ENCODE peak calls at places on chromosomes 12 and 14, in six cellular contexts. W, A, M, G, Y and D are unnamed samples.

GRCh38 chr12:98725481-98726247 is 80.6 kb downstream of the APAF1 start:
- DNase-seq in A (no peak), W (peak), M (peak), Y (no peak), G (no peak), D (peak)

GRCh38 chr12:1881301-1881700 is 37.2 kb downstream of the CACNA2D4 start:
- DNase-seq in M (no peak), G (no peak), A (no peak), Y (no peak), W (no peak), D (no peak)

GRCh38 chr12:28709996-28710685 is 438.9 kb upstream of the FAR2 start:
- DNase-seq in W (no peak), M (no peak), G (no peak), Y (no peak), A (no peak), D (no peak)

GRCh38 chr14:92880851-92881250 is 42.1 kb upstream of the CHGA start:
- DNase-seq in G (no peak), A (no peak), Y (no peak), W (no peak), M (no peak), D (no peak)

GRCh38 chr12:106107566-106107965 is 31.2 kb downstream of the NUAK1 start:
- DNase-seq in A (no peak), W (no peak), M (no peak), G (no peak), Y (no peak), D (no peak)

GRCh38 chr12:79071498-79071897 is 206.9 kb downstream of the SYT1 start:
- DNase-seq in Y (no peak), A (no peak), G (no peak), W (no peak), M (no peak), D (no peak)

GRCh38 chr14:89540009-89540829 is 123.2 kb upstream of the FOXN3 start:
- DNase-seq in M (no peak), G (no peak), Y (no peak), W (no peak), A (no peak), D (no peak)

GRCh38 chr14:101763941-101764709 is 2.6 kb downstream of the PPP2R5C start:
- DNase-seq in Y (no peak), W (no peak), A (no peak), G (no peak), M (no peak), D (no peak)

GRCh38 chr14:74521756-74522155 is 28.2 kb downstream of the ISCA2 start:
- DNase-seq in Y (no peak), W (no peak), A (no peak), M (no peak), G (no peak), D (no peak)

GRCh38 chr12:120367252-120367923 is 1.6 kb downstream of the MSI1 start:
- DNase-seq in A (no peak), G (no peak), Y (no peak), W (peak), M (no peak), D (peak)

GRCh38 chr12:65004270-65004669 is 116.8 kb downstream of the WIF1 start:
- DNase-seq in A (no peak), M (no peak), Y (no peak), W (no peak), G (no peak), D (no peak)

GRCh38 chr12:88391556-88391955 is 188.7 kb downstream of the KITLG start:
- DNase-seq in A (no peak), M (peak), G (peak), W (no peak), Y (no peak), D (no peak)

GRCh38 chr12:4539167-4539870 is 629 bp downstream of the RAD51AP1 start:
- DNase-seq in A (no peak), Y (no peak), G (no peak), M (no peak), W (no peak), D (no peak)

GRCh38 chr14:101347893-101348777 is 213.2 kb upstream of the DIO3 start:
- DNase-seq in W (no peak), M (no peak), A (no peak), G (no peak), Y (no peak), D (no peak)

GRCh38 chr14:92563359-92563758 is 49.8 kb downstream of the RIN3 start:
- DNase-seq in Y (no peak), A (no peak), G (no peak), W (no peak), M (peak), D (no peak)

GRCh38 chr12:59708484-59708883 is 112.7 kb downstream of the SLC16A7 start:
- DNase-seq in W (no peak), A (no peak), G (no peak), Y (no peak), M (no peak), D (no peak)

GRCh38 chr12:27261866-27262265 is 17.8 kb downstream of the STK38L start:
- DNase-seq in Y (no peak), G (no peak), A (no peak), M (no peak), W (no peak), D (no peak)

GRCh38 chr12:124847675-124848074 is 16.0 kb downstream of the SCARB1 start:
- DNase-seq in W (peak), G (no peak), A (no peak), Y (no peak), M (no peak), D (no peak)

GRCh38 chr14:34682787-34683321 is 31.5 kb downstream of the CFL2 start:
- DNase-seq in M (peak), G (peak), W (no peak), A (no peak), Y (no peak), D (no peak)

GRCh38 chr14:20350860-20351259 is 7.4 kb downstream of the PARP2 start:
- DNase-seq in Y (no peak), G (no peak), A (no peak), W (no peak), M (no peak), D (no peak)
- TF ChIP-seq CTCF in Y (no peak), G (no peak), A (peak), W (peak), M (no peak), D (no peak)

DNA sequence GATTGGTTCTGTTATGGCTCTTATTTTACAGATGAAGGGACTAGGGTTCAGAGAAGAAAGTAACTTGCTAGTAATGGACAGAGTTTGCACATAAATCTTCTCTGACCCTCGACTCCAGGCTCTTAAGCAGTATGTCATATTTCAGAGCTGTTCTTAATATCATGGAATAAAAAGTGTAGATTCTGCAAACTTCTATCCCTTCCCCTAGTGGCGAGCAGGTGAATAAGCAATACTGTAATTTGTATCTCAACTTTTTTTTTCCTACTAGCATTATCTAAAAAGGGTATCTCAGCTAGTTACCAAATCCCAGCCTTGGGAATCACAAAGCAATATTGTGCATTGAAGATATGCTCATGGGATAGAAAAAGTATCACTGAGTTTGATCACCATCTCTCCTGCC is 83.2 kb downstream of the ANO4 start:
- DNase-seq in A (no peak), G (no peak), M (no peak), Y (no peak), W (no peak), D (no peak)
- TF ChIP-seq CTCF in A (no peak), G (peak), M (no peak), Y (no peak), W (peak), D (peak)

GRCh38 chr12:52083638-52083996 is 4.1 kb downstream of the SMIM41 start:
- DNase-seq in Y (no peak), W (no peak), M (no peak), A (no peak), G (no peak), D (no peak)
- TF ChIP-seq CTCF in Y (no peak), W (no peak), M (no peak), A (no peak), G (no peak), D (peak)

GRCh38 chr12:123150804-123151678 is at the start of gene PITPNM2:
- DNase-seq in M (peak), G (peak), W (peak), Y (peak), A (peak), D (peak)

GRCh38 chr12:123148223-123148622 is 2.7 kb downstream of the PITPNM2 start:
- DNase-seq in Y (no peak), A (no peak), M (no peak), W (no peak), G (no peak), D (no peak)

GRCh38 chr12:123149828-123150272 is 1.0 kb downstream of the PITPNM2 start:
- DNase-seq in Y (no peak), M (peak), G (no peak), W (no peak), A (no peak), D (peak)

GRCh38 chr12:123150273-123150803 is 552 bp downstream of the PITPNM2 start:
- DNase-seq in A (peak), G (no peak), W (peak), Y (peak), M (peak), D (no peak)

GRCh38 chr12:123149088-123149827 is 1.6 kb downstream of the PITPNM2 start:
- DNase-seq in G (no peak), A (no peak), M (no peak), W (no peak), Y (no peak), D (no peak)
- TF ChIP-seq CTCF in G (no peak), A (peak), M (no peak), W (no peak), Y (no peak), D (no peak)